ENCODE peak calls at places on chromosomes 4 and X, in nine cellular contexts. J is H9; F is COR-L47; O is CD4-positive, CD25-positive, alpha-beta regulatory T cell; M is SK-N-SH; D is AG04449; U is activated naive CD8-positive, alpha-beta T cell treated with anti-CD3 and anti-CD28 coated beads for 36 hours; H is endothelial cell; L is naive thymus-derived CD8-positive, alpha-beta T cell. C is an unnamed sample.

GRCh38 chr4:130419576-130419975 is 1323.6 kb downstream of the C4orf33 start:
- DNase-seq in J (no peak), F (no peak), O (no peak), M (no peak), D (no peak), U (no peak), H (no peak), L (no peak), C (no peak)

GRCh38 chr4:4317496-4318232 is 27.6 kb downstream of the ZBTB49 start:
- DNase-seq in J (no peak), F (no peak), O (no peak), M (no peak), D (no peak), U (no peak), H (no peak), L (no peak), C (no peak)

GRCh38 chr4:104166749-104167148 is 327.9 kb downstream of the CXXC4 start:
- DNase-seq in J (no peak), F (no peak), O (no peak), M (no peak), D (no peak), U (no peak), H (no peak), L (no peak), C (no peak)

GRCh38 chr4:5238106-5238505 is 186.8 kb downstream of the STK32B start:
- DNase-seq in J (no peak), F (no peak), O (no peak), M (no peak), D (peak; percentile 38), U (no peak), H (no peak), L (no peak), C (no peak)

GRCh38 chr4:165345663-165346417 is 18.4 kb downstream of the MSMO1 start:
- DNase-seq in J (no peak), F (no peak), O (no peak), M (no peak), D (no peak), U (no peak), H (no peak), L (no peak), C (no peak)

GRCh38 chrX:123835661-123836371 is 24.0 kb upstream of the XIAP start:
- DNase-seq in J (no peak), F (no peak), O (no peak), M (no peak), D (no peak), U (peak; percentile 24), H (no peak), L (no peak), C (no peak)

GRCh38 chrX:48956728-48957414 is 536 bp downstream of the OTUD5 start:
- DNase-seq in J (no peak), F (no peak), O (peak; percentile 46), M (no peak), D (no peak), U (peak; percentile 59), H (peak; percentile 14), L (peak; percentile 64), C (peak; percentile 60)

GRCh38 chr4:1210971-1211370 is 38.0 kb downstream of the CTBP1 start:
- DNase-seq in J (no peak), F (no peak), O (no peak), M (no peak), D (no peak), U (no peak), H (no peak), L (no peak), C (no peak)

GRCh38 chr4:186190456-186191265 is 706 bp upstream of the CYP4V2 start:
- DNase-seq in J (peak; percentile 50), F (no peak), O (peak; percentile 67), M (peak; percentile 86), D (no peak), U (peak; percentile 49), H (peak; percentile 26), L (peak; percentile 57), C (peak; percentile 61)

GRCh38 chr4:126604273-126604867 is 1028.4 kb upstream of the INTU start:
- DNase-seq in J (no peak), F (peak; percentile 33), O (no peak), M (peak; percentile 53), D (no peak), U (no peak), H (peak; percentile 27), L (no peak), C (no peak)

GRCh38 chr4:112908511-112908910 is 140.9 kb upstream of the ANK2 start:
- DNase-seq in J (no peak), F (no peak), O (peak; percentile 0), M (no peak), D (no peak), U (no peak), H (no peak), L (no peak), C (no peak)

GRCh38 chrX:100980608-100981497 is 11.3 kb downstream of the ARL13A start:
- DNase-seq in J (no peak), F (no peak), O (no peak), M (no peak), D (no peak), U (no peak), H (no peak), L (no peak), C (no peak)

GRCh38 chrX:12825801-12826200 is 34.6 kb downstream of the PRPS2 start:
- DNase-seq in J (no peak), F (no peak), O (no peak), M (no peak), D (no peak), U (no peak), H (no peak), L (no peak), C (no peak)

GRCh38 chr4:52833941-52834525 is 28.1 kb upstream of the RASL11B start:
- DNase-seq in J (no peak), F (no peak), O (no peak), M (no peak), D (no peak), U (no peak), H (no peak), L (no peak), C (no peak)

GRCh38 chr4:18935956-18936355 is 914.4 kb upstream of the LCORL start:
- DNase-seq in J (peak; percentile 23), F (no peak), O (no peak), M (no peak), D (no peak), U (no peak), H (no peak), L (no peak), C (no peak)

GRCh38 chr4:76993787-76994641 is 44.5 kb downstream of the SEPTIN11 start:
- DNase-seq in J (no peak), F (no peak), O (peak; percentile 88), M (no peak), D (no peak), U (peak; percentile 60), H (no peak), L (peak; percentile 63), C (peak; percentile 81)